ENCODE peak calls at places on chromosome 14, in four cellular contexts. H is GM12878, E is HepG2, U is K562. B is an unnamed sample.

GRCh38 chr14:25267186-25267585 is 217.2 kb upstream of the STXBP6 start:
- DNase-seq in H (no peak), E (no peak), U (no peak), B (no peak)

GRCh38 chr14:24978862-24979724 is 70.9 kb downstream of the STXBP6 start:
- DNase-seq in H (peak), E (peak), U (no peak), B (no peak)

GRCh38 chr14:24629521-24629920 is 4.5 kb downstream of the GZMB start:
- DNase-seq in H (no peak), E (no peak), U (no peak), B (no peak)

GRCh38 chr14:36747411-36748184 is 85.9 kb downstream of the PAX9 start:
- DNase-seq in H (no peak), E (peak), U (peak), B (peak)

GRCh38 chr14:28012629-28013415 is 753.8 kb upstream of the FOXG1 start:
- DNase-seq in H (no peak), E (no peak), U (no peak), B (peak)

GRCh38 chr14:55454264-55455151 is 14.1 kb upstream of the TBPL2 start:
- DNase-seq in H (no peak), E (peak), U (no peak), B (peak)

GRCh38 chr14:73467377-73467776 is 9.0 kb upstream of the NUMB start:
- DNase-seq in H (no peak), E (no peak), U (peak), B (no peak)

GRCh38 chr14:61656341-61656740 is 39.0 kb upstream of the HIF1A start:
- DNase-seq in H (no peak), E (no peak), U (no peak), B (no peak)

GRCh38 chr14:36579001-36579555 is 3.3 kb downstream of the NKX2-8 start:
- DNase-seq in H (no peak), E (no peak), U (no peak), B (no peak)

GRCh38 chr14:50957296-50957695 is 13.0 kb upstream of the PYGL start:
- DNase-seq in H (no peak), E (no peak), U (no peak), B (no peak)

GRCh38 chr14:61388173-61388975 is 67.0 kb downstream of the PRKCH start:
- DNase-seq in H (peak), E (no peak), U (no peak), B (no peak)

GRCh38 chr14:22039938-22040780 is 366.5 kb upstream of the OR4E1 start:
- DNase-seq in H (no peak), E (peak), U (no peak), B (no peak)

GRCh38 chr14:56868660-56869059 is 58.4 kb upstream of the OTX2 start:
- DNase-seq in H (no peak), E (no peak), U (no peak), B (no peak)

GRCh38 chr14:63493246-63493645 is 49.9 kb downstream of the PPP2R5E start:
- DNase-seq in H (no peak), E (no peak), U (no peak), B (peak)

GRCh38 chr14:75383721-75384120 is 44.1 kb upstream of the JDP2 start:
- DNase-seq in H (no peak), E (no peak), U (no peak), B (no peak)

GRCh38 chr14:77126074-77126325 is 15.6 kb downstream of the ZDHHC22 start:
- DNase-seq in H (no peak), E (no peak), U (no peak), B (no peak)

GRCh38 chr14:78595797-78596196 is 425.6 kb downstream of the NRXN3 start:
- DNase-seq in H (no peak), E (no peak), U (no peak), B (peak)

GRCh38 chr14:76537912-76538647 is 162.1 kb downstream of the ESRRB start:
- DNase-seq in H (no peak), E (no peak), U (no peak), B (peak)

GRCh38 chr14:77113644-77114043 is 15.6 kb downstream of the CIPC start:
- DNase-seq in H (no peak), E (no peak), U (no peak), B (no peak)

GRCh38 chr14:28243600-28243999 is 523.0 kb upstream of the FOXG1 start:
- DNase-seq in H (no peak), E (no peak), U (no peak), B (no peak)

GRCh38 chr14:105473033-105473676 is 1.5 kb upstream of the CRIP2 start:
- DNase-seq in H (no peak), E (no peak), U (no peak), B (peak)

GRCh38 chr14:103803661-103804060 is 43.7 kb downstream of the PPP1R13B start:
- DNase-seq in H (no peak), E (no peak), U (no peak), B (no peak)

DNA sequence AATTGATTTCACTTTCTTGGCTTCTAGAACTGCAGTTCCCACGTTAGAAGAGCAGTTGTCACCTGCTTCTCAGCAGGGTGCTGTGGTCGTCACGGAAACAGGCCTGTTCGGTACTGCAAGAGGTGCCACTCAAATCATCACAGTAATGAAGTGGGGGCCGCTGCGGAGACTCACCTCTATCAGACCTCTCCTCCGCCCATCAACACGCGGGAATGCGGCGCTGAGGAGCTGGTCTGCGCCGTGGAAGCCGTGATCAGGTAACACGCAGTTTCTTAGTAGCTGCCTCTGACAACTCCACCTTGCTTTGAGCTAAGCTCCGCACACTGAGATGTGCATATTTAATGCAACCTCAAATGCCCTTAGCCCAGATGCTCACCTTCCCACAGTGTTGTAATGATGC is 107.2 kb downstream of the UNC79 start:
- DNase-seq in H (no peak), E (no peak), U (no peak), B (no peak)
- H3K4me3 ChIP-seq in H (no peak), E (no peak), U (no peak), B (no peak)

DNA sequence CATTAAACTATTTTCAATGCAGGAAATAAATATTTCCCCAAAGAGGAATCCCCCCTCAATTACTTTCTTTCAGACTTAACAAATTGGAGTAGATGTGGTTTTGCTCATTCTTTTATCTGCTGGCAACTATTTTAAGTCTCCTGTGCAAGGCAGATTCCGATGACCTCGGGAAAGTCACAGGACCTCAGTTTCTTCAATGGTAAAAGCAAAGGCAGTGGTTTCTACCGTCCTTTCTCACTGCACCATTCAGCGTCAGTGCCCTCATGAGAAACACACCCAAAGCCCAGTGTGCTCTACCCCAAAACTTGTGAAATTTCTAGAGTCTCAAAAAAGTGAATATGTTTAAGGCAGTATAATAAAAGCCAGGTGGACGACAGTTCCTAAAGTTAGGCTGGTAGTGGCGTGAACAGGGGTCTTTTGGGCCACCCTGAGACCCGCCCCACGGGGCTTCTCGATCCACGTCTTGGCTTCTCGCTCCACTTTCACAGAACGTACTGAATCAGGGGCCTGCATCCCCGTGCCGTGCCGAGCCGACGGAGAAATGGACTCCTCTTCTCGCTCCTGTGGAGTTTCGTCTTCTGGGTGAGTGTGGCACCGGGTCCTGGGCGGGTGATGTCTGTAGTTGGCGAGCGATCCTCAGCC is 1.3 kb upstream of the ARHGAP5 start:
- DNase-seq in H (no peak), E (peak), U (peak), B (peak)
- TF ChIP-seq NFIC in H (no peak), E (no peak), U (no peak), B (no peak)

GRCh38 chr14:101630056-101630960 is 69.0 kb downstream of the DIO3 start:
- DNase-seq in H (no peak), E (no peak), U (no peak), B (peak)
- TF ChIP-seq REST in H (no peak), E (no peak), U (no peak), B (no peak)

DNA sequence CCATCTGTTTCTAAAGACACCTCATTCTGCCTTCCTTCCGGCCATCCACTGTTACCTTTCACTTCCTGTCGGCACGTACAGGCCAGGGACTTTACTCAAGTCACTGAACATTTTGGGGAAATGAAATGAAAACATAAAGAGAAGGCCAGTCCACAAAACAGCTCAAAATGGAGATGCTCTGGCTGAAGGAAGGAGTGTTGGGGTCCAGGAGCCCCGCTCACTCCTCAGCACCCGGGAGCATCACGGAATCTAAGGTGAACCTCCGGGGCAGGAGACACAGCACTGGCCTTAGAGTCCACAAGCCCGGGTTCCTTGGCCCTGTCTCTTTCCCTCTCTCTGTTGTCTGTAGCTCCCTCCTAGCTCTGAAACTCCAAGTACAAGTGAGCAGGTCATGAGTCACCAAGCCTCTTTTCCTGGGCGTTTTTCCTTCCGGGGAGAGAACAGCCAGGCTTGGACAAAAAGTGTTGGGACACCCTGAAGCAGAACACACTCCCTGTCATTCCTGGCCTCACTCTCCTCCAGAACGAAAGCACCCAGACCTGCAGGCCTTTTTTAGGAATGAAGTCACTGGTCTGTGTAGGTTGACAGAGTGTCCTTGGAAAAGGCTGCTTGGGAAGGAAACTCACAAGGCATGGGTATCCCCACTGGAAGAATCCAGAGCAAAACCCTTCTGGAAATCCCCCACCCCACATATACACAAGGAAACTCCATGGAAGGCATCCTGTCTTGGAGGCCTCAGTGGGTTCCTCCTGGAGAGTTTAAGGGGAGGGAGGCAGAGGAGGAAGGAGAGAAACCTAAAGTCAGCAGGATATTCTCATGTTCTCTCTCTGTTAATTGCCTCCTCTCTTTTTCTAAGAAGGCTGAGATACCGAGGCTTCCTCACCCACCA is 245.3 kb downstream of the ZFP36L1 start:
- DNase-seq in H (no peak), E (no peak), U (no peak), B (no peak)
- H3K4me3 ChIP-seq in H (no peak), E (no peak), U (no peak), B (no peak)

DNA sequence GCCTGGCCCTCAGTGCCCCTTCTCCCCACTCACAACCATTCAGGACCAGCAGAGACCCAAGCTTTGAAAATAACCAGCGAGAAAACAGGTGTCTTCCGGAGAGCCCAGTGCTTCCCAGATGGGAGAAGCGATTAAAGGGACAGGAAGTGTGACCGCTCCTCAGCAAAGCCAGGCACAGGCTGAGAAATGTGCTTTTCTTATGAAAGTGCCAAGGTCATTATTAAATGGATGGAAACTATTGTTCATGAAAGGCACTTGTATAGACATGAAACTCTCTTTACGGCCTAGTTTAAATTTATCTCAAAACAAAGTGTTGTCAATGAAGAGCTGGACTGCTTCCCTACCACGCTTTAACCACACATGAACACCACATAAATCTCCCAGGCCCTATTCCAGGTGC is 210.4 kb downstream of the SPTSSA start:
- DNase-seq in H (no peak), E (no peak), U (no peak), B (no peak)
- TF ChIP-seq NFIC in H (no peak), E (no peak), U (no peak), B (no peak)

GRCh38 chr14:88321692-88322504 is 1.2 kb downstream of the KCNK10 start:
- DNase-seq in H (no peak), E (no peak), U (no peak), B (no peak)
- TF ChIP-seq REST in H (no peak), E (no peak), U (no peak), B (no peak)

DNA sequence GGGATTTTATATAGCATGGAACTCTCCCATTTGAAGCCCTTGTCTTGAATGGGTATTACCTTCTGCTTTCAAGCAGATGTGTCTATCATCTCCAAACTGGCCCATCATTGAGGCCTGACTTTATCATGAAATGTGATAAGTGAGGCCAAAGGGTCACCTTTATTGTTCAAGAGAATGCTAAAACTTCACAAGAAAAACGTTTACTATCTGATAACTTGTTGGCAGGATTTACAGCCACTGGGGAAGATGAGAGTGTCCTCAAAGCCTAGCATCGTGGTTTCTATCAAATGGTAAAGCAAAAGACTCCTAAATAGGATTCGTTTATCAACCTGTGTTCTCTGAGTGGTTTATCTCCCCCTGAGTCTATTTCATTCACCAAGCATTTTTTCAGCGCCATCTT is 62.0 kb upstream of the CLMN start:
- DNase-seq in H (no peak), E (no peak), U (no peak), B (no peak)
- H3K4me3 ChIP-seq in H (no peak), E (no peak), U (no peak), B (no peak)

GRCh38 chr14:23160924-23161522 is 22.4 kb downstream of the SLC7A8 start:
- DNase-seq in H (no peak), E (no peak), U (peak), B (no peak)
- TF ChIP-seq NFIC in H (no peak), E (no peak), U (peak), B (no peak)